ENCODE peak calls at places on chromosomes 4 and X, in six cellular contexts. A is uterus, O is cardiac muscle cell, I is spleen, F is aorta, X is neural progenitor cell. K is an unnamed sample.

GRCh38 chrX:11059923-11060322 is 51.2 kb upstream of the HCCS start:
- DNase-seq in A (no peak), O (no peak), I (no peak), F (no peak), X (no peak), K (no peak)

GRCh38 chr4:145909331-145909730 is 29.3 kb downstream of the ZNF827 start:
- DNase-seq in A (peak), O (peak), I (peak), F (no peak), X (peak), K (peak)

GRCh38 chr4:3193531-3194203 is 55.3 kb upstream of the MSANTD1 start:
- DNase-seq in A (no peak), O (peak), I (no peak), F (no peak), X (no peak), K (no peak)

GRCh38 chr4:71520308-71520707 is 181.5 kb downstream of the SLC4A4 start:
- DNase-seq in A (no peak), O (no peak), I (no peak), F (no peak), X (no peak), K (no peak)

GRCh38 chr4:145681518-145681917 is 1.6 kb downstream of the C4orf51 start:
- DNase-seq in A (no peak), O (no peak), I (no peak), F (no peak), X (no peak), K (no peak)

GRCh38 chr4:96164814-96165351 is 325.0 kb downstream of the PDHA2 start:
- DNase-seq in A (no peak), O (peak), I (no peak), F (no peak), X (no peak), K (no peak)

GRCh38 chr4:111045992-111046391 is 423.1 kb upstream of the PITX2 start:
- DNase-seq in A (no peak), O (no peak), I (no peak), F (no peak), X (no peak), K (no peak)

GRCh38 chr4:56183344-56183959 is 203.8 kb downstream of the AASDH start:
- DNase-seq in A (no peak), O (no peak), I (no peak), F (no peak), X (no peak), K (no peak)

GRCh38 chr4:69321153-69321729 is 41.0 kb downstream of the UGT2B28 start:
- DNase-seq in A (no peak), O (no peak), I (peak), F (no peak), X (no peak), K (peak)

GRCh38 chr4:6811165-6811564 is 28.6 kb downstream of the KIAA0232 start:
- DNase-seq in A (no peak), O (peak), I (no peak), F (no peak), X (no peak), K (no peak)

GRCh38 chr4:87092389-87093141 is 127.9 kb downstream of the KLHL8 start:
- DNase-seq in A (peak), O (peak), I (no peak), F (peak), X (no peak), K (peak)

GRCh38 chr4:87100093-87100634 is 120.3 kb downstream of the KLHL8 start:
- DNase-seq in A (no peak), O (no peak), I (no peak), F (no peak), X (peak), K (no peak)

GRCh38 chr4:87093443-87094123 is 126.8 kb downstream of the KLHL8 start:
- DNase-seq in A (no peak), O (peak), I (no peak), F (no peak), X (peak), K (no peak)

GRCh38 chr4:87101543-87102199 is 118.7 kb downstream of the KLHL8 start:
- DNase-seq in A (no peak), O (peak), I (no peak), F (no peak), X (no peak), K (no peak)

GRCh38 chr4:87097075-87097474 is 123.3 kb downstream of the KLHL8 start:
- DNase-seq in A (no peak), O (no peak), I (no peak), F (no peak), X (peak), K (no peak)
- H3K27ac ChIP-seq in A (peak), O (peak), I (no peak), F (no peak), X (peak), K (no peak)

GRCh38 chr4:4866833-4867744 is 7.6 kb downstream of the MSX1 start:
- DNase-seq in A (peak), O (peak), I (no peak), F (no peak), X (peak), K (no peak)
- H3K27ac ChIP-seq in A (peak), O (no peak), I (peak), F (no peak), X (no peak), K (no peak)

GRCh38 chr4:140469806-140470733 is 28.0 kb downstream of the MGAT4D start:
- DNase-seq in A (no peak), O (no peak), I (peak), F (peak), X (peak), K (no peak)

GRCh38 chr4:140472156-140472555 is 25.9 kb downstream of the MGAT4D start:
- DNase-seq in A (no peak), O (no peak), I (no peak), F (no peak), X (no peak), K (no peak)
- H3K27ac ChIP-seq in A (no peak), O (no peak), I (no peak), F (no peak), X (no peak), K (no peak)

GRCh38 chr4:36285784-36286480 is 4.5 kb downstream of the DTHD1 start:
- DNase-seq in A (no peak), O (no peak), I (no peak), F (no peak), X (no peak), K (no peak)

GRCh38 chr4:36290641-36291040 is 9.2 kb downstream of the DTHD1 start:
- DNase-seq in A (no peak), O (no peak), I (no peak), F (no peak), X (no peak), K (no peak)

GRCh38 chr4:36283912-36284465 is 2.6 kb downstream of the DTHD1 start:
- DNase-seq in A (no peak), O (no peak), I (no peak), F (no peak), X (no peak), K (no peak)

GRCh38 chr4:36288727-36289126 is 7.3 kb downstream of the DTHD1 start:
- DNase-seq in A (no peak), O (no peak), I (no peak), F (no peak), X (no peak), K (no peak)

DNA sequence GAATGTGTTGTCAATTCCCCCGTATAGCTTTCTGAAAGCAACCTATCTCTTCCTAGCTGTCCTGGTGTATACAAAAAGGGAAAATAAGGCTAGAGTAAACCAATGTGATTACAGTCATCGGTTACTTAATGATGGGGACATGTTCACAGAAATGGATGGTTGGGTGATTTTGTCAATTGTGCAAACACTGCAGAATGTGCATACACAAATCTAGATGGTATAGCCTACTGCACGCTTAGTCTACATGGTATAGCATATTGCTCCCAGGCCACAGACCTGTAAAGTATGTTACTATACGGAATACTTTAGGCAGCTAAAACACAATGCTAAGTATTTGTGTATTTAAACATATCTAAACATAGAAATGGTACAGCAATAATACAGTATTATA is 5.1 kb downstream of the DTHD1 start:
- DNase-seq in A (no peak), O (no peak), I (no peak), F (no peak), X (no peak), K (no peak)
- H3K27ac ChIP-seq in A (no peak), O (no peak), I (peak), F (no peak), X (no peak), K (no peak)

DNA sequence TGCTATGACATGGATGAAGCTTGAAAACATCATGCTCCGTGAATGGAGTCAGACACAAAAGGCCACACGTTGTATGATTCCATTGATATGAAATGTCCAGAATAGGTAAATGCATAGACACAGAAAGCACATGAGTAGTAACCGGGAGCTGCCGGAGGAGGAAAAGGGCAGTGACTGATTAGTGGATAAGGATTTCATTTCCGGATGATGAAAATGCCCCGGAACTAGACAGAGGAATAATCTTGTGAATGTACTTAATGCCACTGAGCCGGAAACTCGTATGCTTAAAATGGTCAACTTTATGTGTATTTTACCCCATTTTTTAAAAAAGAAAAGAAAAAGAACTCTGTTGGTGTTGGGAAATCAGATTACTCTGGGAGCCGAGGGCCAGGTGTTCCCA is 112.7 kb upstream of the FAM9B start:
- DNase-seq in A (no peak), O (no peak), I (no peak), F (no peak), X (no peak), K (no peak)
- H3K27ac ChIP-seq in A (no peak), O (no peak), I (no peak), F (no peak), X (no peak), K (no peak)

K was measured in lower lobe of right lung.